ENCODE peak calls at places on chromosomes 12 and 14, in four cellular contexts. F, E, S and W are unnamed samples.

GRCh38 chr14:93115920-93116675 is at the start of gene ITPK1:
- DNase-seq in F (peak; percentile 51), E (peak; percentile 40), S (peak; percentile 80), W (peak; percentile 74)

GRCh38 chr12:130496516-130497120 is 158.9 kb downstream of the PIWIL1 start:
- DNase-seq in E (no peak), F (no peak), S (no peak), W (no peak)

GRCh38 chr12:81668475-81668874 is 90.7 kb downstream of the PPFIA2 start:
- DNase-seq in S (no peak), F (no peak), E (peak; percentile 63), W (no peak)

GRCh38 chr12:52631264-52631663 is 12.9 kb upstream of the KRT73 start:
- DNase-seq in E (no peak), F (no peak), S (no peak), W (no peak)

GRCh38 chr14:88919502-88919901 is 95.1 kb downstream of the TTC8 start:
- DNase-seq in E (no peak), S (no peak), F (no peak), W (no peak)

GRCh38 chr14:78164226-78164853 is 5.8 kb upstream of the NRXN3 start:
- DNase-seq in S (no peak), E (no peak), F (peak; percentile 43), W (no peak)

GRCh38 chr12:79691299-79692248 is 810 bp upstream of the PAWR start:
- DNase-seq in E (peak; percentile 49), F (no peak), S (no peak), W (no peak)

GRCh38 chr14:33932526-33933292 is 18.2 kb downstream of the EGLN3 start:
- DNase-seq in E (no peak), F (no peak), S (no peak), W (no peak)

GRCh38 chr14:58947816-58948440 is 240.5 kb upstream of the DAAM1 start:
- DNase-seq in F (no peak), E (no peak), S (no peak), W (no peak)

GRCh38 chr14:22829661-22830328 is at the start of gene MRPL52:
- DNase-seq in F (peak; percentile 53), S (peak; percentile 94), E (peak; percentile 81), W (peak; percentile 95)

GRCh38 chr14:70655110-70655826 is 13.6 kb downstream of the TTC9 start:
- DNase-seq in F (no peak), E (no peak), S (no peak), W (no peak)